ENCODE peak calls at places on chromosomes 6 and 20, in four cellular contexts. H is GM23248, W is PC-9, D is AG08395. I is an unnamed sample.

GRCh38 chr20:15900443-15900842 is 672.8 kb downstream of the KIF16B start:
- DNase-seq in H (no peak), W (no peak), D (no peak), I (no peak)

GRCh38 chr6:43269273-43270007 is 26.2 kb downstream of the TTBK1 start:
- DNase-seq in H (peak), W (no peak), D (no peak), I (no peak)

GRCh38 chr6:54801669-54802068 is 44.9 kb upstream of the FAM83B start:
- DNase-seq in H (peak), W (peak), D (peak), I (no peak)

GRCh38 chr20:32611286-32611685 is 26.2 kb upstream of the NOL4L start:
- DNase-seq in H (no peak), W (no peak), D (no peak), I (no peak)

GRCh38 chr6:105795913-105796517 is 290.1 kb upstream of the PRDM1 start:
- DNase-seq in H (peak), W (peak), D (no peak), I (no peak)

GRCh38 chr6:33199687-33200233 is 705 bp downstream of the RXRB start:
- DNase-seq in H (peak), W (peak), D (peak), I (no peak)

GRCh38 chr20:9928955-9929354 is 90.1 kb upstream of the PAK5 start:
- DNase-seq in H (no peak), W (no peak), D (no peak), I (no peak)

GRCh38 chr6:1618305-1619105 is 8.8 kb downstream of the FOXC1 start:
- DNase-seq in H (no peak), W (no peak), D (no peak), I (no peak)

GRCh38 chr6:43983632-43984031 is 143.6 kb downstream of the MRPL14 start:
- DNase-seq in H (no peak), W (no peak), D (no peak), I (no peak)

GRCh38 chr20:22348010-22348409 is 236.4 kb downstream of the FOXA2 start:
- DNase-seq in H (no peak), W (no peak), D (no peak), I (no peak)

GRCh38 chr6:169957351-169957963 is 206.0 kb downstream of the ERMARD start:
- DNase-seq in H (no peak), W (no peak), D (no peak), I (no peak)

GRCh38 chr6:143059616-143060353 is 904 bp upstream of the AIG1 start:
- DNase-seq in H (peak), W (peak), D (peak), I (peak)

GRCh38 chr6:148200302-148200701 is 142.3 kb upstream of the SASH1 start:
- DNase-seq in H (peak), W (no peak), D (no peak), I (no peak)

GRCh38 chr20:54067606-54068174 is 2.7 kb downstream of the BCAS1 start:
- DNase-seq in H (peak), W (peak), D (peak), I (no peak)

GRCh38 chr6:6026513-6027205 is 19.9 kb upstream of the NRN1 start:
- DNase-seq in H (no peak), W (no peak), D (no peak), I (no peak)

GRCh38 chr6:90401933-90402830 is 105.5 kb upstream of the BACH2 start:
- DNase-seq in H (no peak), W (no peak), D (no peak), I (no peak)

GRCh38 chr6:81896561-81896960 is 144.1 kb upstream of the TENT5A start:
- DNase-seq in H (peak), W (no peak), D (no peak), I (no peak)

GRCh38 chr6:11824986-11825385 is 46.4 kb upstream of the ADTRP start:
- DNase-seq in H (peak), W (no peak), D (peak), I (no peak)

GRCh38 chr20:56005389-56005715 is at the start of gene CBLN4:
- DNase-seq in H (no peak), W (no peak), D (no peak), I (no peak)

GRCh38 chr6:154370545-154370944 is 13.9 kb upstream of the IPCEF1 start:
- DNase-seq in H (peak), W (no peak), D (peak), I (no peak)

GRCh38 chr20:519999-520398 is 23.6 kb downstream of the CSNK2A1 start:
- DNase-seq in H (no peak), W (no peak), D (no peak), I (no peak)

GRCh38 chr6:139536751-139537617 is 162.5 kb upstream of the CITED2 start:
- DNase-seq in H (no peak), W (no peak), D (no peak), I (no peak)

GRCh38 chr6:2434911-2435310 is 189.5 kb upstream of the GMDS start:
- DNase-seq in H (no peak), W (no peak), D (no peak), I (no peak)

GRCh38 chr20:11850901-11851300 is 66.8 kb upstream of the BTBD3 start:
- DNase-seq in H (peak), W (no peak), D (peak), I (no peak)

GRCh38 chr6:45278367-45278766 is 49.8 kb upstream of the RUNX2 start:
- DNase-seq in H (peak), W (no peak), D (no peak), I (no peak)

GRCh38 chr6:32982084-32982701 is 13.8 kb downstream of the BRD2 start:
- DNase-seq in H (peak), W (no peak), D (no peak), I (no peak)

GRCh38 chr6:30156262-30156599 is 4.8 kb downstream of the TRIM10 start:
- DNase-seq in H (peak), W (no peak), D (peak), I (no peak)

GRCh38 chr20:34771680-34772081 is 53.8 kb downstream of the NCOA6 start:
- DNase-seq in H (peak), W (no peak), D (no peak), I (no peak)

GRCh38 chr6:139970591-139970991 is 596.1 kb upstream of the CITED2 start:
- DNase-seq in H (peak), W (peak), D (peak), I (no peak)

GRCh38 chr6:148854086-148854485 is 107.3 kb downstream of the UST start:
- DNase-seq in H (no peak), W (no peak), D (no peak), I (no peak)

GRCh38 chr6:149450679-149451360 is 34.0 kb downstream of the ZC3H12D start:
- DNase-seq in H (peak), W (no peak), D (peak), I (no peak)

GRCh38 chr20:61422636-61423425 is 170.8 kb downstream of the CDH4 start:
- DNase-seq in H (no peak), W (no peak), D (no peak), I (no peak)

GRCh38 chr20:2451939-2452732 is 18.5 kb downstream of the SNRPB start:
- DNase-seq in H (peak), W (peak), D (peak), I (no peak)

GRCh38 chr6:81075974-81076373 is 676.5 kb downstream of the TENT5A start:
- DNase-seq in H (peak), W (no peak), D (peak), I (no peak)

I was measured in brain pericyte.